ENCODE peak calls at places on chromosome X, in ten cellular contexts. F, X, N, B, Y, Z, U, P, Q and H are unnamed samples.

GRCh38 chrX:103107836-103108235 is 14.9 kb upstream of the NXF3 start:
- DNase-seq in F (no peak), X (no peak), N (no peak), B (no peak), Y (no peak), Z (no peak), U (no peak), P (no peak), Q (no peak), H (no peak)

GRCh38 chrX:39730671-39731389 is 366.9 kb downstream of the BCOR start:
- DNase-seq in F (peak), X (peak), N (peak), B (peak), Y (peak), Z (peak), U (peak), P (peak), Q (peak), H (no peak)

GRCh38 chrX:19389217-19389616 is 45.5 kb downstream of the PDHA1 start:
- DNase-seq in F (no peak), X (peak), N (no peak), B (no peak), Y (no peak), Z (no peak), U (no peak), P (no peak), Q (no peak), H (no peak)

GRCh38 chrX:24266996-24267395 is 46.9 kb downstream of the SUPT20HL2 start:
- DNase-seq in F (no peak), X (no peak), N (no peak), B (no peak), Y (no peak), Z (no peak), U (no peak), P (peak), Q (no peak), H (no peak)

GRCh38 chrX:128021566-128021965 is 30.6 kb downstream of the ACTRT1 start:
- DNase-seq in F (no peak), X (no peak), N (no peak), B (no peak), Y (no peak), Z (no peak), U (no peak), P (no peak), Q (no peak), H (no peak)

GRCh38 chrX:134929813-134930212 is 61.0 kb upstream of the SMIM10 start:
- DNase-seq in F (no peak), X (no peak), N (no peak), B (no peak), Y (no peak), Z (no peak), U (no peak), P (no peak), Q (no peak), H (no peak)

GRCh38 chrX:110317079-110317819 is 636 bp downstream of the AMMECR1 start:
- DNase-seq in F (no peak), X (peak), N (peak), B (no peak), Y (peak), Z (peak), U (peak), P (peak), Q (peak), H (no peak)

GRCh38 chrX:133754657-133755056 is 230.7 kb downstream of the GPC3 start:
- DNase-seq in F (no peak), X (no peak), N (no peak), B (no peak), Y (no peak), Z (no peak), U (no peak), P (no peak), Q (no peak), H (no peak)

GRCh38 chrX:13389501-13389900 is 69.6 kb upstream of the ATXN3L start:
- DNase-seq in F (no peak), X (no peak), N (no peak), B (no peak), Y (no peak), Z (no peak), U (peak), P (no peak), Q (no peak), H (no peak)

GRCh38 chrX:118975831-118976598 is 1.6 kb downstream of the LONRF3 start:
- DNase-seq in F (no peak), X (peak), N (peak), B (no peak), Y (peak), Z (peak), U (peak), P (peak), Q (peak), H (no peak)

GRCh38 chrX:112779139-112779538 is 61.5 kb downstream of the AMOT start:
- DNase-seq in F (no peak), X (no peak), N (no peak), B (no peak), Y (peak), Z (no peak), U (no peak), P (no peak), Q (no peak), H (no peak)

GRCh38 chrX:3639236-3639635 is 74.2 kb downstream of the PRKX start:
- DNase-seq in F (no peak), X (no peak), N (no peak), B (no peak), Y (no peak), Z (no peak), U (no peak), P (no peak), Q (no peak), H (no peak)

GRCh38 chrX:40504801-40505605 is 75.8 kb upstream of the ATP6AP2 start:
- DNase-seq in F (no peak), X (no peak), N (no peak), B (peak), Y (no peak), Z (no peak), U (no peak), P (peak), Q (no peak), H (peak)

GRCh38 chrX:38891641-38892413 is 90.6 kb downstream of the MID1IP1 start:
- DNase-seq in F (no peak), X (no peak), N (no peak), B (peak), Y (no peak), Z (no peak), U (no peak), P (peak), Q (no peak), H (no peak)

GRCh38 chrX:76253432-76253831 is 80.6 kb downstream of the PBDC1 start:
- DNase-seq in F (no peak), X (peak), N (peak), B (peak), Y (no peak), Z (peak), U (peak), P (peak), Q (no peak), H (no peak)

GRCh38 chrX:38166478-38167083 is 54.1 kb downstream of the SRPX start:
- DNase-seq in F (no peak), X (no peak), N (peak), B (no peak), Y (no peak), Z (peak), U (peak), P (peak), Q (no peak), H (no peak)

GRCh38 chrX:8738588-8739189 is 6.8 kb upstream of the ANOS1 start:
- DNase-seq in F (no peak), X (peak), N (peak), B (no peak), Y (no peak), Z (peak), U (peak), P (peak), Q (no peak), H (no peak)

GRCh38 chrX:133935096-133935495 is 50.3 kb downstream of the GPC3 start:
- DNase-seq in F (no peak), X (no peak), N (no peak), B (no peak), Y (no peak), Z (no peak), U (no peak), P (no peak), Q (no peak), H (no peak)

GRCh38 chrX:38061335-38061734 is 55.0 kb downstream of the SYTL5 start:
- DNase-seq in F (no peak), X (no peak), N (no peak), B (no peak), Y (no peak), Z (no peak), U (no peak), P (peak), Q (no peak), H (no peak)

GRCh38 chrX:19772306-19772705 is 115.1 kb downstream of the SH3KBP1 start:
- DNase-seq in F (no peak), X (no peak), N (no peak), B (no peak), Y (no peak), Z (no peak), U (no peak), P (peak), Q (no peak), H (no peak)

GRCh38 chrX:104347860-104348259 is 93.1 kb upstream of the ESX1 start:
- DNase-seq in F (no peak), X (no peak), N (no peak), B (no peak), Y (no peak), Z (no peak), U (no peak), P (peak), Q (no peak), H (peak)

GRCh38 chrX:39310925-39311324 is 509.7 kb downstream of the MID1IP1 start:
- DNase-seq in F (no peak), X (no peak), N (no peak), B (no peak), Y (no peak), Z (peak), U (no peak), P (no peak), Q (no peak), H (no peak)

GRCh38 chrX:55783723-55784122 is 66.2 kb downstream of the RRAGB start:
- DNase-seq in F (no peak), X (no peak), N (no peak), B (no peak), Y (no peak), Z (no peak), U (no peak), P (no peak), Q (no peak), H (no peak)

GRCh38 chrX:55777596-55777995 is 60.0 kb downstream of the RRAGB start:
- DNase-seq in F (no peak), X (no peak), N (no peak), B (no peak), Y (no peak), Z (no peak), U (no peak), P (no peak), Q (no peak), H (no peak)

DNA sequence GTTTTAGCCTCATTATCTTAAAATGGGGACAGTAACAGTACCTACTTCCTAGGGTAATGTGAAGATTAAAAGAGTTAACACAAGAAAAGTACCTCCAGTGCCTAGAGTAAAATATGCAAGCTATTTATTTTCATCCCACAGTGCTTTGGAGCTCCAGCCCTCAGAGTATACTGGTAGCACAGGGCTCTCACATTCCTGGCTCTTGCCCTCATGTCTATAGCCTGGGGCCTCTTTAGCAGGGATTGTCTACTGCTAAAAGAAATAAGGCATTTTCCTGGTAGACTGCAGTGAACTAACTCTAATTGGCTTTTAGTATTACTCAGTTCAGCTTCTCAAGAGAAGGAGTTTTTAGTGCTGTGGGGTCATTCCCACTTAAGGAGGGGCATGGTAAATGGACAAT is 60.8 kb downstream of the RRAGB start:
- DNase-seq in F (no peak), X (no peak), N (no peak), B (no peak), Y (no peak), Z (no peak), U (no peak), P (no peak), Q (no peak), H (no peak)
- TF ChIP-seq CTCF in F (no peak), X (no peak), N (no peak), B (no peak), Y (no peak), Z (no peak), U (no peak), P (no peak), Q (no peak), H (no peak)

GRCh38 chrX:151695583-151695930 is 299 bp downstream of the PRRG3 start:
- DNase-seq in F (no peak), X (no peak), N (no peak), B (no peak), Y (no peak), Z (no peak), U (no peak), P (no peak), Q (no peak), H (no peak)
- H3K4me3 ChIP-seq in F (peak), X (no peak), N (peak), B (no peak), Y (peak), Z (no peak), U (peak), P (no peak), Q (peak), H (no peak)

GRCh38 chrX:131821945-131822622 is 201.0 kb upstream of the STK26 start:
- DNase-seq in F (peak), X (peak), N (no peak), B (no peak), Y (peak), Z (peak), U (peak), P (peak), Q (no peak), H (peak)
- TF ChIP-seq CTCF in F (peak), X (no peak), N (no peak), B (no peak), Y (peak), Z (no peak), U (peak), P (peak), Q (peak), H (peak)

GRCh38 chrX:63673896-63674295 is 111.1 kb downstream of the ARHGEF9 start:
- DNase-seq in F (no peak), X (no peak), N (no peak), B (no peak), Y (no peak), Z (no peak), U (no peak), P (no peak), Q (no peak), H (no peak)
- H3K4me3 ChIP-seq in F (no peak), X (no peak), N (no peak), B (no peak), Y (no peak), Z (no peak), U (no peak), P (no peak), Q (no peak), H (no peak)

GRCh38 chrX:151852294-151852693 is 60.4 kb upstream of the MAGEA4 start:
- DNase-seq in F (no peak), X (no peak), N (no peak), B (no peak), Y (no peak), Z (no peak), U (no peak), P (no peak), Q (no peak), H (no peak)
- TF ChIP-seq CTCF in F (no peak), X (no peak), N (no peak), B (no peak), Y (no peak), Z (no peak), U (peak), P (peak), Q (no peak), H (no peak)

GRCh38 chrX:308821-309520 is 9.6 kb downstream of the GTPBP6 start:
- DNase-seq in F (peak), X (no peak), N (no peak), B (no peak), Y (peak), Z (no peak), U (no peak), P (no peak), Q (no peak), H (no peak)

GRCh38 chrX:311156-312129 is 7.2 kb downstream of the GTPBP6 start:
- DNase-seq in F (no peak), X (no peak), N (no peak), B (no peak), Y (peak), Z (no peak), U (no peak), P (no peak), Q (no peak), H (no peak)

GRCh38 chrX:310621-311155 is 7.9 kb downstream of the GTPBP6 start:
- DNase-seq in F (peak), X (no peak), N (no peak), B (no peak), Y (peak), Z (no peak), U (no peak), P (no peak), Q (no peak), H (no peak)

GRCh38 chrX:302975-303374 is 15.6 kb downstream of the GTPBP6 start:
- DNase-seq in F (no peak), X (no peak), N (no peak), B (no peak), Y (no peak), Z (no peak), U (no peak), P (no peak), Q (no peak), H (no peak)

GRCh38 chrX:307261-308111 is 11.1 kb downstream of the GTPBP6 start:
- DNase-seq in F (peak), X (no peak), N (no peak), B (no peak), Y (peak), Z (no peak), U (no peak), P (no peak), Q (no peak), H (no peak)
- H3K4me3 ChIP-seq in F (no peak), X (no peak), N (no peak), B (no peak), Y (no peak), Z (no peak), U (no peak), P (no peak), Q (no peak), H (no peak)

GRCh38 chrX:30141966-30142365 is 73.4 kb upstream of the MAGEB2 start:
- DNase-seq in F (no peak), X (no peak), N (peak), B (no peak), Y (no peak), Z (peak), U (peak), P (peak), Q (no peak), H (no peak)
- TF ChIP-seq CTCF in F (peak), X (no peak), N (peak), B (no peak), Y (no peak), Z (no peak), U (peak), P (peak), Q (peak), H (peak)

DNA sequence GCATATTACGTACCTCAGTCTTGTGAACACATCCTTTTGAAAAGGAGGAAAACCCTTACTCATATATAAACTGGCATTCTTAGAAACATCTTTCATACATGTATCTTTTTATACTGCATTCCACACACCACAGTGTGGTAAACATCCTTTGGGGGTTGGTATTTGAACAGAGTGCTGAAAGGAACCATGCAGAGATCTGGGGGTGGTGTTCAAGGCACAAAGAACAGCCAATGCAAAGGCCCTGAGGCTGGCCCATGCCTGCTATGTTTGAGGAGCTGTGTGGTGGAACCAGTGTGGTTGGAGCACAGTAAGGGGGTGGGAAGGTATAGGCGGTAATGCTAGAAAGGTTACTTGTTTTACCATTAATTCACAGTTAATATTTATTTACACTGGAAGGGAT is 2.0 kb downstream of the ELK1 start:
- DNase-seq in F (no peak), X (no peak), N (no peak), B (no peak), Y (no peak), Z (no peak), U (no peak), P (no peak), Q (no peak), H (no peak)
- H3K4me3 ChIP-seq in F (peak), X (no peak), N (no peak), B (peak), Y (no peak), Z (no peak), U (no peak), P (peak), Q (no peak), H (no peak)

DNA sequence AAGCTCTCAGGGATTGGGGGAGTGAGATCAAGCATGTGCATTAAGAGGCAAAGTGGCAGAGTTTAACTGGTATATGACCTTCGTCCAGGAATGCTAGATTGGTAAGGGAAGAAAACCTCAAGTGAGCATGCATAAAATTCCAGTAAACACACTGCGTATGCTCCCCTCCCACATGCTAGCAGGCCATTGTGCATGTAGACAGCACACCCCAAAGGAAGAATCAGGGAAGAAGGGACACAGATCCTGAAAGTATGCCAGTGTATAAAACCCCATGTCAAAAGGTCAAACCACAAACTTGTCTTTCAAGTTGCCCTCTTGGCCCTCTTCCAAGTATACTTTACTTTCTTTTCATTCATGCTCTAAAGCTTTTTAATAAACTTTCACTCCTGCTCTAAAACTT is 405.2 kb upstream of the CNKSR2 start:
- DNase-seq in F (no peak), X (no peak), N (no peak), B (no peak), Y (no peak), Z (no peak), U (no peak), P (peak), Q (no peak), H (no peak)
- TF ChIP-seq CTCF in F (no peak), X (no peak), N (no peak), B (no peak), Y (no peak), Z (no peak), U (no peak), P (no peak), Q (no peak), H (no peak)